ENCODE peak calls at places on chromosomes 16 and 17, in six cellular contexts. G is WTC11, V is H1, U is A549, Y is HepG2, P is K562. H is an unnamed sample.

GRCh38 chr17:6567528-6568185 is 11.3 kb upstream of the PITPNM3 start:
- DNase-seq in G (no peak), V (peak; percentile 57), U (no peak), P (no peak), Y (no peak), H (no peak)

GRCh38 chr16:85888405-85889331 is 10.3 kb upstream of the IRF8 start:
- DNase-seq in G (no peak), V (no peak), P (no peak), Y (peak; percentile 33), U (peak; percentile 67), H (peak; percentile 88)

GRCh38 chr16:13961099-13961811 is 41.3 kb downstream of the ERCC4 start:
- DNase-seq in V (no peak), U (peak; percentile 31), Y (peak; percentile 56), P (no peak), G (no peak), H (no peak)

GRCh38 chr16:30136971-30137601 is 14.1 kb upstream of the MAPK3 start:
- DNase-seq in V (no peak), P (no peak), U (no peak), G (no peak), Y (no peak), H (no peak)

GRCh38 chr16:58020628-58021521 is 4.7 kb upstream of the MMP15 start:
- DNase-seq in G (peak; percentile 77), P (peak; percentile 49), V (peak; percentile 86), Y (peak; percentile 50), U (peak; percentile 48), H (peak; percentile 61)

GRCh38 chr17:33464669-33465275 is 171.7 kb upstream of the ASIC2 start:
- DNase-seq in Y (no peak), P (no peak), V (no peak), U (no peak), G (no peak), H (no peak)

GRCh38 chr17:9023389-9024210 is 2.3 kb downstream of the NTN1 start:
- DNase-seq in V (peak; percentile 58), U (no peak), P (no peak), G (no peak), Y (no peak), H (no peak)

GRCh38 chr17:30368896-30369720 is 9.6 kb upstream of the CPD start:
- DNase-seq in P (no peak), Y (no peak), G (no peak), V (no peak), U (no peak), H (no peak)

GRCh38 chr17:27475981-27476895 is 20.0 kb downstream of the KSR1 start:
- DNase-seq in V (no peak), P (no peak), G (no peak), Y (no peak), U (no peak), H (no peak)

GRCh38 chr16:67294927-67295326 is 15.6 kb downstream of the PLEKHG4 start:
- DNase-seq in U (no peak), G (no peak), P (no peak), Y (no peak), V (no peak), H (no peak)

GRCh38 chr16:85626191-85626951 is 13.2 kb downstream of the GSE1 start:
- DNase-seq in P (no peak), V (peak; percentile 71), Y (no peak), G (peak; percentile 64), U (no peak), H (no peak)

GRCh38 chr17:2406271-2406902 is 5.5 kb upstream of the MNT start:
- DNase-seq in P (no peak), U (peak; percentile 70), Y (no peak), G (no peak), V (no peak), H (no peak)

GRCh38 chr16:67928561-67929364 is 2.9 kb downstream of the CTRL start:
- DNase-seq in G (peak; percentile 88), V (peak; percentile 91), P (peak; percentile 79), U (peak; percentile 66), Y (peak; percentile 69), H (peak; percentile 50)

GRCh38 chr17:17412331-17412730 is 64.5 kb upstream of the MED9 start:
- DNase-seq in P (no peak), Y (no peak), U (peak; percentile 52), G (no peak), V (no peak), H (peak; percentile 43)

GRCh38 chr16:66741131-66741900 is 10.1 kb downstream of the DYNC1LI2 start:
- DNase-seq in V (no peak), P (peak; percentile 54), G (no peak), U (peak; percentile 77), Y (peak; percentile 20), H (peak; percentile 99)

GRCh38 chr17:11638700-11639265 is 40.5 kb downstream of the DNAH9 start:
- DNase-seq in V (no peak), Y (no peak), P (no peak), G (no peak), U (no peak), H (no peak)

GRCh38 chr17:14919580-14920160 is 345.5 kb downstream of the PMP22 start:
- DNase-seq in G (no peak), Y (no peak), P (no peak), U (no peak), V (no peak), H (no peak)

GRCh38 chr17:41957058-41957868 is 9.3 kb upstream of the CNP start:
- DNase-seq in P (no peak), Y (peak; percentile 75), V (no peak), G (peak; percentile 26), U (no peak), H (peak; percentile 49)

GRCh38 chr16:83013071-83013470 is 386.3 kb downstream of the CDH13 start:
- DNase-seq in G (no peak), V (no peak), U (no peak), Y (no peak), P (no peak), H (no peak)

GRCh38 chr17:47959825-47960655 is 2.4 kb upstream of the PRR15L start:
- DNase-seq in U (no peak), Y (no peak), G (no peak), P (no peak), V (no peak), H (no peak)

DNA sequence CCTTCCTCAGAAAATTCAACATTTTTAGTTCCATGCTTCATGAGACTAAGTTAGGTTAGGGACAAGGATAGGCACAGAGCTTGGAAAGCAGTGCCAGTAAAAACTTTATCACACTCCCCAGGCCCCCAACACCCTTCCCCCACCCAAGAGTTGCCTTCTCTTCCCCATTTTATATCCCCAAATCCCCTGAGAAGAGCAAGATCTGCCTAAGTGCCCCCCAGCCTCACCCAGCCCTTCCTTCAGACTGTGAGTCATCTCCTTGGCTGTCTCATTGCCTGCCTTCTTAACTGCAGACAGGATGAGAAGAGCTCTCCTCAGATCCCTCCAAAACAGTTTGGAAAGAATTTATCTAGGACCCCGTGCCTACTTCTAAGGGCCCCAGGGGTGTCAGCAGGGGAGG is 55.8 kb downstream of the NEUROD2 start:
- DNase-seq in U (no peak), Y (no peak), G (no peak), V (no peak), P (no peak), H (no peak)
- TF ChIP-seq JUN in U (no peak), Y (no peak), G (no peak), V (no peak), P (no peak), H (no peak)

GRCh38 chr17:75590314-75590761 is 2.7 kb downstream of the MYO15B start:
- DNase-seq in Y (no peak), V (no peak), U (no peak), G (no peak), P (no peak), H (no peak)

GRCh38 chr17:75589919-75590303 is 2.3 kb downstream of the MYO15B start:
- DNase-seq in U (no peak), Y (no peak), P (no peak), V (no peak), G (no peak), H (no peak)

GRCh38 chr17:75588546-75589016 is 981 bp downstream of the MYO15B start:
- DNase-seq in P (no peak), Y (no peak), G (peak; percentile 46), V (no peak), U (no peak), H (no peak)

GRCh38 chr17:75589017-75589918 is 1.7 kb downstream of the MYO15B start:
- DNase-seq in G (peak; percentile 95), V (peak; percentile 94), U (peak; percentile 91), Y (peak; percentile 78), P (peak; percentile 99), H (peak; percentile 74)

GRCh38 chr17:75587718-75588545 is at the start of gene MYO15B:
- DNase-seq in G (peak; percentile 72), P (peak; percentile 43), V (peak; percentile 87), Y (no peak), U (no peak), H (peak; percentile 40)
- TF ChIP-seq JUN in G (no peak), P (no peak), V (no peak), Y (no peak), U (no peak), H (no peak)

DNA sequence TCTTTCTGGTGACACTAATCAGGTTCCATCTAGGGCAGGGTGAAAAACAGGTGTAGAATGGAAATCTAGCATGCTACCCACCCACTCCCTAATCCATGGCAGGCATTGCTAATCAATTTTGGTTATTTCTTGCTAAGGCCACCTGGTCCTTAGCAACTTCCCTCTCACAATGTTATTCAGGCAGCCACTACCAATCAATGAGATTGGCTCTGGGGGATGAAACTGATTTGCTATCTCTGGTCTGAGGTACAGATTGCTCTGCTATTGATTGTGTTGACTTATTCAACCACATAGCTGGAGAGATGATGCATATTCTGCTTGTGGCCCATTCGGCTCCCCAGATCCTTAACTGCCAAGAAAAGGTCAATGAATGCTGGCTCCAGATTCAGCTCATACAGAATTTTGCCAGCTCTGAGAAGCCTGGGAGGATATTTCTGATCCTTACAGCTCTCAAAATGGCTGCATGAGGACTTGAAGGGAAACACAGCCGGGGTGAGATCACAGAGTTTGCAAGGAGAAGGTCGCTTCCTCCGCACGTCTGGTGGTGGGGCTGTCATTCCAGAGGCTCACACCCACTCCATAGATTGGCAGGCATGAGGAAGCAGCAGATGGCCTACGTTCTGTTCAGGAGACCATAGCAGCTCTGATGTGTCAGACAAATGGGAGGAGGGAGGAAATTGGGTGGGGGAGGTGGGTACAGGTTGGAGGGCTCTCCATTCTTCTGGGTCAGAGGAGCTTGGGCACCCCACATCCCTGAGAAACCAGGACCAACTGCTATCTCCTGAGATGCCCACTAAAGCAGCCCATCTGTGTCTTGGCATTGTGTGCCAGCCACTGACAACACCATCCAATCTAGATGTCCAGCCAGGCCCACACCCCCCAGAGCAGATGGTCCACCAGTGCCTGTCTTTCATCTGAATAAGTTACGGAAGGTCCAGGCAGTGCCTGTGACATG is 22.3 kb downstream of the SEZ6 start:
- DNase-seq in V (no peak), Y (no peak), P (peak; percentile 33), G (no peak), U (no peak), H (no peak)
- TF ChIP-seq JUN in V (no peak), Y (no peak), P (no peak), G (no peak), U (no peak), H (no peak)

DNA sequence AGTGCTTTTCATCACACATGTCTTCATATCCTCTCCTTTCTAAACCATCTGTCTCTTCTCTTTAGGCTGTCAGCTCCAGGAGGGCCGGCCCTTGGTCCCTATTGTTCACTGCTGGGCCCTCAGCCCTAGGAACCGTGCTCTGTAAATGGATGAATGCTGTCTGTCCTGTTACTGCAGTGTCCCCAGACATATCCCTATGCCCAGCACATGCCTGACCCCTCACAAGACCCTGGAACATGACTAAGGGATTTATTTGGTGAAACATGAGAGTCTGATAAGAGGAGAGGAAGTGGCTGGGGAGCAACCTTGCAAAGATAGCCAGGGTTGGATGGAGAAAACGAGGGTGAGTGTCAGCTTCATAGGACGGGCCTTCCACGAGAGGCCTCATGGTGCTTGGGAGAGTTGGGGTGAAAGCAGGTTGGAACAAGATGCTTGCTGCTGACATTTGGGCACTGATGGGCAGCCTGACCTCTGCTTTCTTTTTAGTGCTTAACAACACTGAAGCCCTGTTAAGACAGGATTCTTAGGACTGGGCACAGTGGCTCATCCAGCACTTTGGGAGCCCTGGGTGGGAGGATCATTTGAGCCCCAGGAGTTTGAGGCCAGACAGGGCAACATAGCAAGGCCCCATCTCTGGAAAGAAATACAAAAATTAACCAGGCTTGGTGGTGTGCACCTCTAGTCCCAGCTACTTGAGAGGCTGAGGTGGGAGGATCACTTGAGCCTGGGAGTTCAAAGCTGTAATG is 39.0 kb downstream of the ABCC1 start:
- DNase-seq in Y (no peak), V (no peak), P (peak; percentile 69), G (no peak), U (no peak), H (peak; percentile 85)
- TF ChIP-seq JUN in Y (no peak), V (no peak), P (no peak), G (no peak), U (no peak), H (no peak)

H was measured in endothelial cell of umbilical vein.